ENCODE peak calls at places on chromosome 13, in four cellular contexts. L is A549, K is K562, Q is HepG2. U is an unnamed sample.
A peak's percentile ranks its signal among the peaks of the same experiment; 100 is the strongest.

GRCh38 chr13:95229855-95230254 is 71.4 kb downstream of the ABCC4 start:
- DNase-seq in L (no peak), Q (no peak), K (no peak), U (no peak)

GRCh38 chr13:27043013-27043412 is 128.6 kb downstream of the USP12 start:
- DNase-seq in Q (peak; percentile 24), K (no peak), L (peak; percentile 81), U (no peak)

GRCh38 chr13:23321534-23322241 is 111.8 kb downstream of the SACS start:
- DNase-seq in L (peak; percentile 49), K (no peak), Q (peak; percentile 11), U (no peak)

GRCh38 chr13:28421674-28422410 is 73.1 kb downstream of the FLT1 start:
- DNase-seq in L (no peak), K (no peak), Q (no peak), U (no peak)

GRCh38 chr13:21541980-21542379 is 62.0 kb downstream of the MICU2 start:
- DNase-seq in L (no peak), Q (no peak), K (no peak), U (no peak)

GRCh38 chr13:80497978-80498377 is 157.1 kb upstream of the SPRY2 start:
- DNase-seq in K (no peak), Q (no peak), L (no peak), U (no peak)

GRCh38 chr13:111049791-111050538 is 65.1 kb upstream of the ARHGEF7 start:
- DNase-seq in Q (no peak), L (no peak), K (peak; percentile 35), U (peak; percentile 47)

GRCh38 chr13:112509190-112509589 is 78.8 kb downstream of the TUBGCP3 start:
- DNase-seq in Q (no peak), K (no peak), L (no peak), U (no peak)

GRCh38 chr13:21043898-21044297 is 17.5 kb downstream of the LATS2 start:
- DNase-seq in Q (no peak), K (no peak), L (no peak), U (no peak)

GRCh38 chr13:25756916-25757315 is 294.9 kb downstream of the SHISA2 start:
- DNase-seq in K (no peak), Q (no peak), L (no peak), U (no peak)

GRCh38 chr13:112892759-112893569 is 76.0 kb upstream of the MCF2L start:
- DNase-seq in K (no peak), L (no peak), Q (peak; percentile 83), U (no peak)

GRCh38 chr13:49125964-49126363 is 94.2 kb upstream of the MLNR start:
- DNase-seq in L (no peak), K (no peak), Q (no peak), U (no peak)

GRCh38 chr13:21925720-21926119 is 254.8 kb downstream of the FGF9 start:
- DNase-seq in L (no peak), Q (no peak), K (no peak), U (peak; percentile 36)

GRCh38 chr13:97496511-97496910 is 62.5 kb downstream of the RAP2A start:
- DNase-seq in Q (no peak), L (no peak), K (no peak), U (no peak)

GRCh38 chr13:87678353-87678752 is 7.2 kb downstream of the SLITRK5 start:
- DNase-seq in K (no peak), L (no peak), Q (no peak), U (no peak)

GRCh38 chr13:101398920-101399319 is 17.4 kb downstream of the NALCN start:
- DNase-seq in Q (no peak), L (no peak), K (no peak), U (no peak)

GRCh38 chr13:97224544-97225324 is 2.6 kb downstream of the MBNL2 start:
- DNase-seq in L (no peak), Q (peak; percentile 66), K (peak; percentile 42), U (no peak)

GRCh38 chr13:95447766-95448165 is 104.8 kb upstream of the CLDN10 start:
- DNase-seq in L (no peak), K (no peak), Q (no peak), U (peak; percentile 25)

GRCh38 chr13:109000207-109000606 is 370.8 kb downstream of the MYO16 start:
- DNase-seq in K (no peak), Q (no peak), L (no peak), U (no peak)

GRCh38 chr13:100389617-100390016 is 199.0 kb downstream of the GGACT start:
- DNase-seq in K (no peak), L (no peak), Q (no peak), U (no peak)

GRCh38 chr13:46603165-46603603 is 50.2 kb downstream of the LRCH1 start:
- DNase-seq in Q (peak; percentile 65), L (peak; percentile 22), K (no peak), U (no peak)
- TF ChIP-seq HMGXB4 in Q (no peak), L (no peak), K (no peak), U (no peak)

GRCh38 chr13:66974174-66974573 is 256.0 kb downstream of the PCDH9 start:
- DNase-seq in L (no peak), Q (no peak), K (no peak), U (no peak)
- TF ChIP-seq HMGXB4 in L (no peak), Q (no peak), K (no peak), U (no peak)

DNA sequence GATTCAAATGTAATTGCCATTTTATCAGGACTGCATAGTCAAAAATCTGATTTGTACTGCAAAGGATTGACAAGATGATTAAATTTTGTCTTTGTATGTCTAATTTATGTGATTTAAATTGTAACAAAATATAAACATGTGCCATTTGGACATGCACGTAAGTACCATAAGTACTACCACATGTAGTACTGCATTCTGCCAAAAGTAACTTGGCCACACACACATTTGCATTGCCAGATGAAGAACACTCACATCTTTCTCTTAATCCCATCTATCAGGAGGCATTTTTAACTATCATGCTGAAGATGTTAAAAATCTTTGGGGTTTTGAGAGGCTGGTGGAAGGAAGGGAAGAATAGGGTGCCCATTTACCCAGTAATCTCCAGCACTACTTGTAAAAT is 133.3 kb downstream of the KLF12 start:
- DNase-seq in L (no peak), K (no peak), Q (no peak), U (no peak)
- TF ChIP-seq HMGXB4 in L (no peak), K (no peak), Q (no peak), U (no peak)

GRCh38 chr13:31174018-31174417 is 12.3 kb upstream of the HSPH1 start:
- DNase-seq in L (no peak), K (no peak), Q (peak; percentile 38), U (no peak)
- TF ChIP-seq HMGXB4 in L (no peak), K (no peak), Q (no peak), U (no peak)

DNA sequence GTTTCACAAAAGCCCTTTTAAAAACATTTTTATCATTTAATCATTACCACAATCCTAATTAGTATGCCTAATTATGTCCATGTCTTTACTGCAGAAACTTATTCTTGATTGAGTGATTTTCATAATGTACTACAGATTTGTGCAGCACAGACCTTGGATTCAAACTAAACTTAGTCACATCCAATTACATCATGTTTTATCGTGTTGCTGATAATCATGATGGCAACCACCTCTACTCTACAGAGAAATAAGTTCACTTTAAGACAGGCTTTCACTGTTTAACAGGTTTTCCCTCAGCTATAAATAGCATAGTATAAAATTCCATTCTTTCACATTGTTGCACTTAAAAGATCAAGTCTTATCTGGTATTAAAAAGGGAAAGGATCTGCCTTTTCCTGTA is 240.9 kb upstream of the RFC3 start:
- DNase-seq in K (no peak), Q (no peak), L (no peak), U (no peak)
- TF ChIP-seq HMGXB4 in K (no peak), Q (no peak), L (no peak), U (no peak)

DNA sequence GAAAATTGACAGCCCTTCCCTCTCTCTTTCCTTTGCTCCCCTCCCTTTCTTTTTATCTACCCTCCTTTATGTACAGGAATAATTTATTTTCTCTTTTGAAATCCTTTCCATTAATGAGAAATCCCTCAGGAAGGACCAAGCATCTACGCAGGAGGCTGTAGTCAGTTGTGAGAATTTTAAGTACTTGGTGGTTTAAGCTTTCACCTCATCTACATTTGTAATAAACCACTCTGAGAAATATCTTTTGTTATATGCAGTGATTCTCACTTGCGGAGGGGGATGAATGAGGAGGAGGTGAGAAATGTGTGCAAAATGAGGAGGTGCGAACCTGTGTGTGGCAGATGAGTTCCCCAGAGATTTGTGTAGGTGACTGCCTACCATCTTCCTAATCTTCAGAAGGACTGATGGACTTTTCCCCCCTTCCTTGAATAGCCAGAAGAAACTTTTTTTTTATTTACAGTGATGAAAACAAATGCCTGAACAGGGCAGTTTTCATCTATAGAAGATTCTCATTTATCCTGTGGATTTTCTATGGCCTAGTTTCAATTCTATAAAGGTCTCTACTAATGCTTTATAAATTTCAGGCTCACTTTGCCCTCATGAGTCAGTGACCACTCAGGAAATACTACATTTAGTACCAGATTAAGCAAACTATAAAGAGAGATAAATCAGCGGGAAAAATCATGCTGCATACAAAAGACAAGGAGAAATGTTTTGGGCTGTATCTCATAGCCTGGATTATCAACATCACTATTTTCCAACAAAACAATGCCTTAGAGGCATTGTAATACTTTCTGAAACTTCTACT is 118.3 kb downstream of the LHFPL6 start:
- DNase-seq in Q (no peak), L (no peak), K (no peak), U (no peak)
- TF ChIP-seq HMGXB4 in Q (no peak), L (no peak), K (no peak), U (no peak)